ENCODE peak calls at places on chromosomes 2 and 18, in ten cellular contexts. E is nephron progenitor cell; K is psoas muscle; V is HL-60; R is fibroblast of mammary gland; M is MCF 10A; O is heart right ventricle; A is CD4-positive, alpha-beta T cell; T is bronchial epithelial cell; J is thyroid gland. L is an unnamed sample.

GRCh38 chr18:62688743-62689317 is 26.5 kb upstream of the PHLPP1 start:
- DNase-seq in K (no peak), A (no peak), M (no peak), J (no peak), R (no peak), V (no peak), E (no peak), T (no peak), O (no peak), L (no peak)

GRCh38 chr2:239259603-239260298 is 141.1 kb downstream of the HDAC4 start:
- DNase-seq in R (no peak), M (no peak), T (no peak), J (no peak), K (peak; percentile 63), V (no peak), E (no peak), A (no peak), O (no peak), L (no peak)

GRCh38 chr2:231711677-231712461 is 3.5 kb downstream of the PTMA start:
- DNase-seq in M (no peak), O (no peak), K (peak; percentile 44), A (no peak), T (no peak), R (no peak), V (no peak), J (no peak), E (no peak), L (no peak)

GRCh38 chr2:115774361-115774760 is 1331.9 kb downstream of the DPP10 start:
- DNase-seq in M (no peak), T (no peak), K (no peak), O (no peak), J (no peak), V (no peak), E (no peak), R (no peak), A (no peak), L (no peak)

GRCh38 chr2:14746133-14746532 is 113.6 kb downstream of the LRATD1 start:
- DNase-seq in R (no peak), M (no peak), V (no peak), J (no peak), O (no peak), T (no peak), A (no peak), K (no peak), E (no peak), L (no peak)

GRCh38 chr2:84904717-84905174 is 710 bp upstream of the TMSB10 start:
- DNase-seq in M (peak; percentile 70), R (peak; percentile 84), O (peak; percentile 82), K (peak; percentile 81), E (peak; percentile 57), T (peak; percentile 34), J (peak; percentile 88), A (no peak), V (no peak), L (peak; percentile 58)

GRCh38 chr2:203763425-203764272 is 57.2 kb downstream of the CD28 start:
- DNase-seq in J (no peak), T (no peak), O (no peak), K (no peak), E (no peak), A (no peak), M (no peak), V (no peak), R (no peak), L (no peak)

GRCh38 chr2:128494640-128495321 is 176.1 kb upstream of the HS6ST1 start:
- DNase-seq in K (no peak), M (no peak), A (no peak), O (peak; percentile 61), V (no peak), E (no peak), J (no peak), R (peak; percentile 8), T (no peak), L (peak; percentile 90)

DNA sequence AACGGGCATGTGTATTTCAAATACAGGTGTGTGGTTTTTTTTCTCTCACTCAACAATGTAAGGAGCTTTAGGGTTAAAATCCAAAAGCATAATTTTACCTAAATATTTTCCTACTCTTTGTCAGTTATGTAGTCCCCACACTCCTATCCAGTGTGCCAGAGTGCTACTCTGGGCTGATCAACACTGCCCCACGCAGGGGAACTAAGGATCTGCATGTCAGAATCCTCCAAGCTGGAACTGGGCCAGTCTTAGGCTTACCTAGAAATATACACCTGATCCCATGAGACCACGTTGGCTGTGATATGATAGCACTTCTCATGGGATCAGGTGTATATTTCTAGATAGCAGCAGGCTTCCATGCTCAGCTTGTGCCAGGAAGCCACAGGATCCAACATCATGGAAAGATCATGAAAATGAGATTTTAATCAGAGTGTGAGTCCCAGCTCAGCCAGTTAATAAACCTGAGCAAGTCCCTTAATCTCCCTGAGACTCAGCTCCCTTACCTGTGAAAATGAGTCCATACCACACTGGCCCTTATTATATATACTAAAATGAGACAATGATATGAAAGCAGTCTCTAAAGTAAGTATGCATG is 29.7 kb downstream of the CCDC141 start:
- DNase-seq in R (peak; percentile 36), V (no peak), A (peak; percentile 11), K (peak; percentile 51), O (no peak), E (peak; percentile 42), J (peak; percentile 5), T (peak; percentile 44), M (peak; percentile 68), L (peak; percentile 17)
- TF ChIP-seq CTCF in R (peak; percentile 64), V (peak; percentile 51), A (peak; percentile 55), K (peak; percentile 74), O (no peak), E (peak; percentile 51), J (no peak), T (peak; percentile 67), M (peak; percentile 43), L (peak; percentile 56)

GRCh38 chr2:26344581-26345283 is 1.2 kb upstream of the SELENOI start:
- DNase-seq in J (peak; percentile 4), R (peak; percentile 55), M (peak; percentile 47), V (no peak), A (peak; percentile 6), K (no peak), E (no peak), O (no peak), T (peak; percentile 81), L (peak; percentile 25)

GRCh38 chr2:26345284-26345553 is 724 bp upstream of the SELENOI start:
- DNase-seq in M (no peak), E (no peak), V (no peak), O (no peak), R (peak; percentile 33), J (no peak), T (no peak), A (no peak), K (no peak), L (no peak)

GRCh38 chr2:26347286-26347865 is 787 bp upstream of the ADGRF3 start:
- DNase-seq in M (no peak), J (no peak), T (no peak), E (no peak), A (no peak), R (peak; percentile 27), O (no peak), K (no peak), V (no peak), L (peak; percentile 20)

GRCh38 chr2:26346454-26347053 is at the start of gene ADGRF3:
- DNase-seq in A (peak; percentile 55), O (peak; percentile 47), E (peak; percentile 56), T (peak; percentile 32), R (peak; percentile 29), V (peak; percentile 47), J (peak; percentile 71), K (peak; percentile 77), M (peak; percentile 54), L (peak; percentile 43)

DNA sequence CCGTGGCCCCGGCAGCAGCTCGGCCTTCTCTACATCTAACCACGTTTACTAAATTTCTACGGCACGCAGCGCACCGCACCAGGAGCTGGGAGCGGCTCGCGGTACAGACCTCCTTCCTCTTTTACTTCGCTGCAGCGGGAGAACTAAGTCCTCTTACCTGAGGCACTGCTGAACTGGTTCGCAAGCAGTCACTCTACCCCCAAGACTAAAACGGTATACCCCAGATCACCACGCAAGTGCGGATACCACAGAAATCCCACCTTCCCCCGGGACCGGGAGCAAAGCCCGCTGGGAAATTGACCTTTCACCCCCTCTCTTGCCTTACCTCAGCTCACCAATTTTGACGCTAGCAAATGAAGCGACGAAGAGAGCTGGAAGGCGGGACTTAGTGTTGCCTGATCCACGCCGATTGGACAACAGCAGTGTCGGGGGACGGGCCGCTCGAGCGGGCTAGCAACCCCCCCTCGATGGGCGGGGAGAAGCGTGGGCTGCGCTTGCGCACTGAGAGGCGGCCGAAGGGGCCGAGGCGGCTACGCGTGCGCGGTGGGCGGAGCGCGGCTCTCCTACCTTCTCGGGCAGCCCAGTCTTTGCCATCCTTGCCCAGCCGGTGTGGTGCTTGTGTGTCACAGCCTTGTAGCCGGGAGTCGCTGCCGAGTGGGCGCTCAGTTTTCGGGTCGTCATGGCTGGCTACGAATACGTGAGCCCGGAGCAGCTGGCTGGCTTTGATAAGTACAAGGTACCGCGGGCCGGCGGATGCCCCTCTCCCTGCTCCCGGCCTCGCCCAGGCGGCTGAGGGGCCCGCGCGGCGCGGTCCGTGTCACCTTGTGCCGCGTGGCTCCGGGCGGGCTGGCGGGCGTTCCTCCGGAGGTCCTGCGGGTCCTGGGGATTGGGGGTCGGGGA is at the start of gene SELENOI:
- DNase-seq in A (peak; percentile 100), E (peak; percentile 99), O (peak; percentile 99), J (peak; percentile 99), M (peak; percentile 99), K (peak; percentile 99), R (peak; percentile 99), V (peak; percentile 100), T (peak; percentile 98), L (peak; percentile 99)
- TF ChIP-seq CTCF in A (no peak), E (no peak), O (no peak), J (no peak), M (no peak), K (no peak), R (no peak), V (no peak), T (no peak), L (no peak)

DNA sequence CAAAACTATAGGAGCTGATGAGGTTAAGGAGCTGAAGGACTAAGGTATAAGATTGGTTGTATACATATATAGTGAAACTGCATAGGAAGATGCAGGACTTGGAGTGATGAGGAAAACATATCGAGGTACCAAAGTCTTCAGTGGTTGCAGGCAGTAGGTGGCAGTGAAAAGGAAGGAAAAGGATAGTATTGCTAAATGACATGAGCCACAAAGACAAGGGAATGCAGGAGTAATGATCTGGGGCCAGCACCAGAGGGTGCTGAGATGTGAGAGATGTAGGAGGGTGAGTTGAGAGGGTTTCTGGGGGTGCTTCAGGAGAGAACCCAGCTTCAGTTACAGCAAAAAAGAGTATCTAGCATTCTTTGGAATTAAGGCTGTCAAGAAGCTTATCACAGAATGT is 172.2 kb upstream of the MYO3B start:
- DNase-seq in R (no peak), T (peak; percentile 11), A (no peak), E (no peak), J (no peak), M (peak; percentile 2), O (no peak), K (no peak), V (no peak), L (no peak)
- TF ChIP-seq CTCF in R (no peak), T (no peak), A (no peak), E (no peak), J (no peak), M (no peak), O (no peak), K (no peak), V (no peak), L (no peak)

GRCh38 chr2:26059542-26059941 is 25.7 kb downstream of the RAB10 start:
- DNase-seq in V (no peak), T (no peak), J (no peak), K (no peak), R (no peak), M (no peak), E (no peak), O (no peak), A (no peak), L (peak; percentile 23)

GRCh38 chr2:26049641-26050040 is 15.8 kb downstream of the RAB10 start:
- DNase-seq in O (no peak), E (no peak), T (no peak), K (no peak), M (no peak), R (no peak), V (no peak), J (no peak), A (no peak), L (peak; percentile 8)

GRCh38 chr2:26052731-26053130 is 18.8 kb downstream of the RAB10 start:
- DNase-seq in V (no peak), K (no peak), M (no peak), J (no peak), E (no peak), R (no peak), O (no peak), A (no peak), T (no peak), L (no peak)

GRCh38 chr2:26058390-26058789 is 24.5 kb downstream of the RAB10 start:
- DNase-seq in K (no peak), A (no peak), V (no peak), T (no peak), E (no peak), M (no peak), O (no peak), J (peak; percentile 7), R (no peak), L (no peak)

DNA sequence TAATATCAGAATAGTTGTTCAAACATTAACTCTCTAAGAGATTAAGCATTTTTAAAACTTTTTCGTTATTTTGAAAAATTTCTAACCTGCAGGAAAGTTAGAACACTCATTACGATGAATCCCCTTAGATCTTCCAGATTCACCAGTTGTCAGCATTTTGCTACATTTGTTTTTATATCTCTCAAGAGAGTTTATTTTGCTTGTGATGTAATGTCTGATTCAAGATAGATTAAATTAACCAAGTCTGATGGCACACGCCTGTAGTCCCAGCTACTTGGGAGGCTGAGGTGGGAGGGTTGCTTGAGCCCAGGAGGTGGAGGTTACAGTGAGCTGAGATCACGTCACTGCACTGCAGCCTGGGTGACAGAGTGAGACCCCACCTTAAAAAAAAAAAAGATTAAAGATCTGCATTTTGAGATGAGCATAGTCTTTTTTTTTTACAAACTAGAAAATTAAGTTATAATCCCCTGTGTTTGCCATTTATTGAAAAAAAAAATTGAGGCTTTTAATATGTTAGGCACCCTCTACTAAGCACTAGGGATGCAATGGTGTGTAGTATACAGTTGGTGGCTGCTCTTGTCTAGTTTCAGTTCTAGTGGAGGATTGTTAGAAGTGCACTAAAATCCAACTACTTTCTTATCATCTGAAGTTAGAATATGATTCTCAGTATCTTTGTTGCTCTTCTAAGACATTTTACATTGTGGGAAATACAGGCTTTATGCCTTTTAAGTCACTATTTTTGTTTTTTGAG is 20.9 kb downstream of the RAB10 start:
- DNase-seq in J (no peak), M (no peak), O (no peak), V (no peak), R (peak; percentile 30), K (no peak), A (no peak), E (no peak), T (no peak), L (peak; percentile 10)
- TF ChIP-seq CTCF in J (no peak), M (no peak), O (no peak), V (no peak), R (no peak), K (no peak), A (no peak), E (no peak), T (no peak), L (no peak)